ENCODE peak calls at places on chromosomes 4 and X, in eight cellular contexts. One of them, this sample, is unnamed.
A peak's percentile ranks its signal among the peaks of the same experiment; 100 is the strongest.

GRCh38 chr4:149791836-149792235 is 23.8 kb downstream of the IQCM start:
- DNase-seq in upper lobe of left lung: no peak
- DNase-seq in sigmoid colon: no peak
- DNase-seq in transverse colon: no peak
- DNase-seq in ovary: no peak
- DNase-seq in stomach: no peak
- DNase-seq in HepG2: no peak
- DNase-seq in esophagus muscularis mucosa: no peak
- DNase-seq in this sample: no peak

GRCh38 chr4:156762851-156763250 is 208.7 kb downstream of the PDGFC start:
- DNase-seq in upper lobe of left lung: no peak
- DNase-seq in sigmoid colon: peak; percentile 62
- DNase-seq in transverse colon: no peak
- DNase-seq in ovary: no peak
- DNase-seq in stomach: no peak
- DNase-seq in HepG2: no peak
- DNase-seq in esophagus muscularis mucosa: no peak
- DNase-seq in this sample: no peak

GRCh38 chr4:6501171-6501570 is 28.8 kb upstream of the PPP2R2C start:
- DNase-seq in upper lobe of left lung: no peak
- DNase-seq in sigmoid colon: no peak
- DNase-seq in transverse colon: no peak
- DNase-seq in ovary: no peak
- DNase-seq in stomach: no peak
- DNase-seq in HepG2: no peak
- DNase-seq in esophagus muscularis mucosa: peak; percentile 60
- DNase-seq in this sample: no peak

GRCh38 chr4:73653695-73654106 is 33.5 kb upstream of the RASSF6 start:
- DNase-seq in upper lobe of left lung: no peak
- DNase-seq in sigmoid colon: no peak
- DNase-seq in transverse colon: peak; percentile 33
- DNase-seq in ovary: peak; percentile 20
- DNase-seq in stomach: peak; percentile 81
- DNase-seq in HepG2: peak; percentile 45
- DNase-seq in esophagus muscularis mucosa: no peak
- DNase-seq in this sample: no peak

GRCh38 chrX:53000447-53001208 is 42.3 kb upstream of the FAM156A start:
- DNase-seq in upper lobe of left lung: peak; percentile 59
- DNase-seq in sigmoid colon: no peak
- DNase-seq in transverse colon: no peak
- DNase-seq in ovary: no peak
- DNase-seq in stomach: no peak
- DNase-seq in HepG2: no peak
- DNase-seq in esophagus muscularis mucosa: no peak
- DNase-seq in this sample: no peak

GRCh38 chr4:86976801-86977485 is 42.1 kb downstream of the AFF1 start:
- DNase-seq in upper lobe of left lung: no peak
- DNase-seq in sigmoid colon: no peak
- DNase-seq in transverse colon: no peak
- DNase-seq in ovary: no peak
- DNase-seq in stomach: no peak
- DNase-seq in HepG2: no peak
- DNase-seq in esophagus muscularis mucosa: no peak
- DNase-seq in this sample: no peak

GRCh38 chr4:148061795-148062194 is 329.9 kb downstream of the ARHGAP10 start:
- DNase-seq in upper lobe of left lung: no peak
- DNase-seq in sigmoid colon: no peak
- DNase-seq in transverse colon: no peak
- DNase-seq in ovary: no peak
- DNase-seq in stomach: no peak
- DNase-seq in HepG2: no peak
- DNase-seq in esophagus muscularis mucosa: no peak
- DNase-seq in this sample: no peak

GRCh38 chrX:41335590-41336331 is 1.8 kb downstream of the DDX3X start:
- DNase-seq in upper lobe of left lung: no peak
- DNase-seq in sigmoid colon: no peak
- DNase-seq in transverse colon: no peak
- DNase-seq in ovary: no peak
- DNase-seq in stomach: no peak
- DNase-seq in HepG2: no peak
- DNase-seq in esophagus muscularis mucosa: no peak
- DNase-seq in this sample: no peak

GRCh38 chr4:80180743-80181142 is 16.6 kb upstream of the PRDM8 start:
- DNase-seq in upper lobe of left lung: no peak
- DNase-seq in sigmoid colon: no peak
- DNase-seq in transverse colon: no peak
- DNase-seq in ovary: no peak
- DNase-seq in stomach: no peak
- DNase-seq in HepG2: no peak
- DNase-seq in esophagus muscularis mucosa: no peak
- DNase-seq in this sample: no peak

GRCh38 chrX:45596190-45596808 is 395.6 kb upstream of the DIPK2B start:
- DNase-seq in upper lobe of left lung: no peak
- DNase-seq in sigmoid colon: no peak
- DNase-seq in transverse colon: no peak
- DNase-seq in ovary: no peak
- DNase-seq in stomach: no peak
- DNase-seq in HepG2: no peak
- DNase-seq in esophagus muscularis mucosa: no peak
- DNase-seq in this sample: no peak

GRCh38 chr4:19381068-19381467 is 870.6 kb upstream of the SLIT2 start:
- DNase-seq in upper lobe of left lung: no peak
- DNase-seq in sigmoid colon: no peak
- DNase-seq in transverse colon: no peak
- DNase-seq in ovary: no peak
- DNase-seq in stomach: no peak
- DNase-seq in HepG2: no peak
- DNase-seq in esophagus muscularis mucosa: no peak
- DNase-seq in this sample: no peak

GRCh38 chr4:176478076-176478475 is 158.3 kb downstream of the SPCS3 start:
- DNase-seq in upper lobe of left lung: no peak
- DNase-seq in sigmoid colon: no peak
- DNase-seq in transverse colon: no peak
- DNase-seq in ovary: no peak
- DNase-seq in stomach: no peak
- DNase-seq in HepG2: no peak
- DNase-seq in esophagus muscularis mucosa: no peak
- DNase-seq in this sample: no peak

GRCh38 chr4:48017108-48017527 is 546 bp downstream of the NIPAL1 start:
- DNase-seq in upper lobe of left lung: peak; percentile 88
- DNase-seq in sigmoid colon: peak; percentile 64
- DNase-seq in transverse colon: peak; percentile 80
- DNase-seq in ovary: no peak
- DNase-seq in stomach: peak; percentile 69
- DNase-seq in HepG2: no peak
- DNase-seq in esophagus muscularis mucosa: no peak
- DNase-seq in this sample: peak; percentile 77

GRCh38 chrX:87517571-87518141 is at the start of gene KLHL4:
- DNase-seq in upper lobe of left lung: no peak
- DNase-seq in sigmoid colon: no peak
- DNase-seq in transverse colon: no peak
- DNase-seq in ovary: peak; percentile 24
- DNase-seq in stomach: no peak
- DNase-seq in HepG2: no peak
- DNase-seq in esophagus muscularis mucosa: no peak
- DNase-seq in this sample: no peak

GRCh38 chr4:144709159-144709558 is 63.2 kb downstream of the HHIP start:
- DNase-seq in upper lobe of left lung: no peak
- DNase-seq in sigmoid colon: no peak
- DNase-seq in transverse colon: no peak
- DNase-seq in ovary: no peak
- DNase-seq in stomach: no peak
- DNase-seq in HepG2: no peak
- DNase-seq in esophagus muscularis mucosa: no peak
- DNase-seq in this sample: no peak

GRCh38 chr4:16082424-16083216 is 1.2 kb downstream of the PROM1 start:
- DNase-seq in upper lobe of left lung: peak; percentile 87
- DNase-seq in sigmoid colon: no peak
- DNase-seq in transverse colon: peak; percentile 54
- DNase-seq in ovary: no peak
- DNase-seq in stomach: no peak
- DNase-seq in HepG2: peak; percentile 39
- DNase-seq in esophagus muscularis mucosa: peak; percentile 89
- DNase-seq in this sample: no peak

GRCh38 chrX:2677764-2678163 is 13.3 kb upstream of the CD99 start:
- DNase-seq in upper lobe of left lung: no peak
- DNase-seq in sigmoid colon: peak; percentile 93
- DNase-seq in transverse colon: peak; percentile 53
- DNase-seq in ovary: peak; percentile 89
- DNase-seq in stomach: peak; percentile 33
- DNase-seq in HepG2: no peak
- DNase-seq in esophagus muscularis mucosa: no peak
- DNase-seq in this sample: peak; percentile 87

GRCh38 chr4:146183209-146183608 is 7.7 kb downstream of the LSM6 start:
- DNase-seq in upper lobe of left lung: no peak
- DNase-seq in sigmoid colon: no peak
- DNase-seq in transverse colon: no peak
- DNase-seq in ovary: no peak
- DNase-seq in stomach: no peak
- DNase-seq in HepG2: no peak
- DNase-seq in esophagus muscularis mucosa: no peak
- DNase-seq in this sample: no peak
- H3K36me3 ChIP-seq in upper lobe of left lung: peaks cover 8% of the 10 kb centered on the region
- H3K36me3 ChIP-seq in sigmoid colon: no peaks in the 10 kb centered on the region
- H3K36me3 ChIP-seq in transverse colon: peaks cover 19% of the 10 kb centered on the region
- H3K36me3 ChIP-seq in ovary: no peaks in the 10 kb centered on the region
- H3K36me3 ChIP-seq in stomach: peaks cover 51% of the 10 kb centered on the region
- H3K36me3 ChIP-seq in HepG2: peaks cover 4% of the 10 kb centered on the region
- H3K36me3 ChIP-seq in esophagus muscularis mucosa: peaks cover 45% of the 10 kb centered on the region
- H3K36me3 ChIP-seq in this sample: peaks cover 37% of the 10 kb centered on the region

GRCh38 chrX:109931677-109932076 is 71.2 kb upstream of the TMEM164 start:
- DNase-seq in upper lobe of left lung: no peak
- DNase-seq in sigmoid colon: no peak
- DNase-seq in transverse colon: no peak
- DNase-seq in ovary: no peak
- DNase-seq in stomach: no peak
- DNase-seq in HepG2: no peak
- DNase-seq in esophagus muscularis mucosa: no peak
- DNase-seq in this sample: no peak

GRCh38 chrX:109936598-109936997 is 66.3 kb upstream of the TMEM164 start:
- DNase-seq in upper lobe of left lung: no peak
- DNase-seq in sigmoid colon: no peak
- DNase-seq in transverse colon: no peak
- DNase-seq in ovary: no peak
- DNase-seq in stomach: no peak
- DNase-seq in HepG2: no peak
- DNase-seq in esophagus muscularis mucosa: no peak
- DNase-seq in this sample: no peak

GRCh38 chrX:109936114-109936513 is 66.8 kb upstream of the TMEM164 start:
- DNase-seq in upper lobe of left lung: no peak
- DNase-seq in sigmoid colon: no peak
- DNase-seq in transverse colon: no peak
- DNase-seq in ovary: no peak
- DNase-seq in stomach: no peak
- DNase-seq in HepG2: no peak
- DNase-seq in esophagus muscularis mucosa: no peak
- DNase-seq in this sample: no peak

GRCh38 chrX:109934434-109934833 is 68.5 kb upstream of the TMEM164 start:
- DNase-seq in upper lobe of left lung: no peak
- DNase-seq in sigmoid colon: no peak
- DNase-seq in transverse colon: no peak
- DNase-seq in ovary: no peak
- DNase-seq in stomach: no peak
- DNase-seq in HepG2: no peak
- DNase-seq in esophagus muscularis mucosa: no peak
- DNase-seq in this sample: no peak

GRCh38 chrX:109934935-109935334 is 68.0 kb upstream of the TMEM164 start:
- DNase-seq in upper lobe of left lung: no peak
- DNase-seq in sigmoid colon: no peak
- DNase-seq in transverse colon: no peak
- DNase-seq in ovary: no peak
- DNase-seq in stomach: no peak
- DNase-seq in HepG2: no peak
- DNase-seq in esophagus muscularis mucosa: no peak
- DNase-seq in this sample: no peak
- TF ChIP-seq EP300 in upper lobe of left lung: no peak
- TF ChIP-seq EP300 in sigmoid colon: no peak
- TF ChIP-seq EP300 in transverse colon: no peak
- TF ChIP-seq EP300 in ovary: no peak
- TF ChIP-seq EP300 in stomach: no peak
- TF ChIP-seq EP300 in HepG2: no peak
- TF ChIP-seq EP300 in esophagus muscularis mucosa: no peak
- TF ChIP-seq EP300 in this sample: no peak

GRCh38 chrX:16160729-16161128 is 6.6 kb upstream of the MAGEB17 start:
- DNase-seq in upper lobe of left lung: no peak
- DNase-seq in sigmoid colon: no peak
- DNase-seq in transverse colon: no peak
- DNase-seq in ovary: no peak
- DNase-seq in stomach: no peak
- DNase-seq in HepG2: peak; percentile 1
- DNase-seq in esophagus muscularis mucosa: no peak
- DNase-seq in this sample: no peak

DNA sequence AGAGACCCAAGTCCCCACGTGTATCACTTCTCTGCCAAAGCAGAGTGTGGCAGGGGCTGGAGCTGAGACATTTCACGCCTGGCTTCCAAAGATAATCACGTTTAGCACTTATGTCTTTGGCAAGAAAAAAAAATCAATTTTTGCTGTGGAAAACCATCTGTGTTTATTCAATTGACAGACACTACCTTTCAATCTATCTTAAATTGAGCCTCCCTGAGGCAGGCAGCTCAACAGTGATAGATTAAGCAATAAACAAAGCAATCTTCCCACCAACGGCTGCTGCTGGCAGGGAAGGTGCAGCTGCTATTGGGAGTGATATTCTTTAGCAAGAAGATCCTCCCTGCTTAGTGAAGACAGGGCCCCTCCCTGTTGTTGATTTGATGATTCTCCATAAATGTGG is 11.7 kb upstream of the MAGEB17 start:
- DNase-seq in upper lobe of left lung: no peak
- DNase-seq in sigmoid colon: no peak
- DNase-seq in transverse colon: no peak
- DNase-seq in ovary: no peak
- DNase-seq in stomach: no peak
- DNase-seq in HepG2: no peak
- DNase-seq in esophagus muscularis mucosa: no peak
- DNase-seq in this sample: no peak
- H3K36me3 ChIP-seq in upper lobe of left lung: no peaks in the 10 kb centered on the region
- H3K36me3 ChIP-seq in sigmoid colon: no peaks in the 10 kb centered on the region
- H3K36me3 ChIP-seq in transverse colon: no peaks in the 10 kb centered on the region
- H3K36me3 ChIP-seq in ovary: no peaks in the 10 kb centered on the region
- H3K36me3 ChIP-seq in stomach: no peaks in the 10 kb centered on the region
- H3K36me3 ChIP-seq in HepG2: no peaks in the 10 kb centered on the region
- H3K36me3 ChIP-seq in esophagus muscularis mucosa: no peaks in the 10 kb centered on the region
- H3K36me3 ChIP-seq in this sample: no peaks in the 10 kb centered on the region

GRCh38 chr4:181168406-181168805 is 1074.8 kb upstream of the TENM3 start:
- DNase-seq in upper lobe of left lung: no peak
- DNase-seq in sigmoid colon: no peak
- DNase-seq in transverse colon: no peak
- DNase-seq in ovary: no peak
- DNase-seq in stomach: no peak
- DNase-seq in HepG2: no peak
- DNase-seq in esophagus muscularis mucosa: no peak
- DNase-seq in this sample: no peak

GRCh38 chr4:181162266-181163063 is 1080.7 kb upstream of the TENM3 start:
- DNase-seq in upper lobe of left lung: no peak
- DNase-seq in sigmoid colon: no peak
- DNase-seq in transverse colon: no peak
- DNase-seq in ovary: no peak
- DNase-seq in stomach: no peak
- DNase-seq in HepG2: no peak
- DNase-seq in esophagus muscularis mucosa: no peak
- DNase-seq in this sample: no peak

GRCh38 chr4:181161669-181162068 is 1081.5 kb upstream of the TENM3 start:
- DNase-seq in upper lobe of left lung: no peak
- DNase-seq in sigmoid colon: no peak
- DNase-seq in transverse colon: no peak
- DNase-seq in ovary: no peak
- DNase-seq in stomach: no peak
- DNase-seq in HepG2: no peak
- DNase-seq in esophagus muscularis mucosa: no peak
- DNase-seq in this sample: no peak

GRCh38 chr4:181166742-181167399 is 1076.3 kb upstream of the TENM3 start:
- DNase-seq in upper lobe of left lung: no peak
- DNase-seq in sigmoid colon: no peak
- DNase-seq in transverse colon: no peak
- DNase-seq in ovary: no peak
- DNase-seq in stomach: no peak
- DNase-seq in HepG2: no peak
- DNase-seq in esophagus muscularis mucosa: no peak
- DNase-seq in this sample: no peak
- TF ChIP-seq EP300 in upper lobe of left lung: no peak
- TF ChIP-seq EP300 in sigmoid colon: no peak
- TF ChIP-seq EP300 in transverse colon: no peak
- TF ChIP-seq EP300 in ovary: no peak
- TF ChIP-seq EP300 in stomach: no peak
- TF ChIP-seq EP300 in HepG2: no peak
- TF ChIP-seq EP300 in esophagus muscularis mucosa: no peak
- TF ChIP-seq EP300 in this sample: no peak